ENCODE peak calls at places on chromosome 5, in nine cellular contexts. One of them, this sample, is unnamed.

GRCh38 chr5:68612972-68613371 is 397.4 kb downstream of the PIK3R1 start:
- DNase-seq in cardiac fibroblast: no peak
- DNase-seq in HCT116: no peak
- DNase-seq in endothelial cell: no peak
- DNase-seq in PC-3: no peak
- DNase-seq in omental fat pad: no peak
- DNase-seq in lung: no peak
- DNase-seq in astrocyte of the cerebellum: no peak
- DNase-seq in heart left ventricle: no peak
- DNase-seq in this sample: no peak

GRCh38 chr5:79495311-79495710 is 18.6 kb downstream of the HOMER1 start:
- DNase-seq in cardiac fibroblast: no peak
- DNase-seq in HCT116: no peak
- DNase-seq in endothelial cell: no peak
- DNase-seq in PC-3: peak; percentile 54
- DNase-seq in omental fat pad: no peak
- DNase-seq in lung: no peak
- DNase-seq in astrocyte of the cerebellum: no peak
- DNase-seq in heart left ventricle: no peak
- DNase-seq in this sample: no peak

GRCh38 chr5:133117166-133117929 is 65.5 kb downstream of the HSPA4 start:
- DNase-seq in cardiac fibroblast: no peak
- DNase-seq in HCT116: no peak
- DNase-seq in endothelial cell: no peak
- DNase-seq in PC-3: no peak
- DNase-seq in omental fat pad: no peak
- DNase-seq in lung: no peak
- DNase-seq in astrocyte of the cerebellum: no peak
- DNase-seq in heart left ventricle: no peak
- DNase-seq in this sample: no peak

GRCh38 chr5:108101105-108101504 is 280.8 kb downstream of the FBXL17 start:
- DNase-seq in cardiac fibroblast: peak; percentile 31
- DNase-seq in HCT116: no peak
- DNase-seq in endothelial cell: no peak
- DNase-seq in PC-3: no peak
- DNase-seq in omental fat pad: no peak
- DNase-seq in lung: no peak
- DNase-seq in astrocyte of the cerebellum: no peak
- DNase-seq in heart left ventricle: peak; percentile 40
- DNase-seq in this sample: no peak

GRCh38 chr5:157600252-157600651 is 24.7 kb upstream of the ADAM19 start:
- DNase-seq in cardiac fibroblast: no peak
- DNase-seq in HCT116: no peak
- DNase-seq in endothelial cell: no peak
- DNase-seq in PC-3: no peak
- DNase-seq in omental fat pad: no peak
- DNase-seq in lung: no peak
- DNase-seq in astrocyte of the cerebellum: no peak
- DNase-seq in heart left ventricle: no peak
- DNase-seq in this sample: no peak

GRCh38 chr5:171310816-171311697 is 2.0 kb downstream of the TLX3 start:
- DNase-seq in cardiac fibroblast: peak; percentile 37
- DNase-seq in HCT116: no peak
- DNase-seq in endothelial cell: peak; percentile 36
- DNase-seq in PC-3: peak; percentile 50
- DNase-seq in omental fat pad: no peak
- DNase-seq in lung: no peak
- DNase-seq in astrocyte of the cerebellum: no peak
- DNase-seq in heart left ventricle: no peak
- DNase-seq in this sample: no peak

GRCh38 chr5:66164044-66164790 is 20.1 kb downstream of the SREK1 start:
- DNase-seq in cardiac fibroblast: no peak
- DNase-seq in HCT116: no peak
- DNase-seq in endothelial cell: no peak
- DNase-seq in PC-3: no peak
- DNase-seq in omental fat pad: no peak
- DNase-seq in lung: no peak
- DNase-seq in astrocyte of the cerebellum: no peak
- DNase-seq in heart left ventricle: no peak
- DNase-seq in this sample: no peak

GRCh38 chr5:95641803-95642220 is 4.8 kb upstream of the RFESD start:
- DNase-seq in cardiac fibroblast: peak; percentile 80
- DNase-seq in HCT116: no peak
- DNase-seq in endothelial cell: no peak
- DNase-seq in PC-3: no peak
- DNase-seq in omental fat pad: no peak
- DNase-seq in lung: peak; percentile 54
- DNase-seq in astrocyte of the cerebellum: no peak
- DNase-seq in heart left ventricle: no peak
- DNase-seq in this sample: no peak

GRCh38 chr5:57111993-57112392 is 61.9 kb upstream of the GPBP1 start:
- DNase-seq in cardiac fibroblast: no peak
- DNase-seq in HCT116: no peak
- DNase-seq in endothelial cell: no peak
- DNase-seq in PC-3: no peak
- DNase-seq in omental fat pad: no peak
- DNase-seq in lung: no peak
- DNase-seq in astrocyte of the cerebellum: no peak
- DNase-seq in heart left ventricle: no peak
- DNase-seq in this sample: no peak

GRCh38 chr5:111731638-111732037 is 25.4 kb downstream of the NREP start:
- DNase-seq in cardiac fibroblast: no peak
- DNase-seq in HCT116: no peak
- DNase-seq in endothelial cell: no peak
- DNase-seq in PC-3: no peak
- DNase-seq in omental fat pad: no peak
- DNase-seq in lung: no peak
- DNase-seq in astrocyte of the cerebellum: no peak
- DNase-seq in heart left ventricle: no peak
- DNase-seq in this sample: no peak

GRCh38 chr5:103216137-103216536 is 42.4 kb upstream of the MACIR start:
- DNase-seq in cardiac fibroblast: peak; percentile 59
- DNase-seq in HCT116: no peak
- DNase-seq in endothelial cell: no peak
- DNase-seq in PC-3: no peak
- DNase-seq in omental fat pad: no peak
- DNase-seq in lung: no peak
- DNase-seq in astrocyte of the cerebellum: no peak
- DNase-seq in heart left ventricle: no peak
- DNase-seq in this sample: no peak

GRCh38 chr5:143011621-143012020 is 241.4 kb downstream of the ARHGAP26 start:
- DNase-seq in cardiac fibroblast: peak; percentile 85
- DNase-seq in HCT116: no peak
- DNase-seq in endothelial cell: no peak
- DNase-seq in PC-3: no peak
- DNase-seq in omental fat pad: no peak
- DNase-seq in lung: no peak
- DNase-seq in astrocyte of the cerebellum: peak; percentile 44
- DNase-seq in heart left ventricle: no peak
- DNase-seq in this sample: no peak

DNA sequence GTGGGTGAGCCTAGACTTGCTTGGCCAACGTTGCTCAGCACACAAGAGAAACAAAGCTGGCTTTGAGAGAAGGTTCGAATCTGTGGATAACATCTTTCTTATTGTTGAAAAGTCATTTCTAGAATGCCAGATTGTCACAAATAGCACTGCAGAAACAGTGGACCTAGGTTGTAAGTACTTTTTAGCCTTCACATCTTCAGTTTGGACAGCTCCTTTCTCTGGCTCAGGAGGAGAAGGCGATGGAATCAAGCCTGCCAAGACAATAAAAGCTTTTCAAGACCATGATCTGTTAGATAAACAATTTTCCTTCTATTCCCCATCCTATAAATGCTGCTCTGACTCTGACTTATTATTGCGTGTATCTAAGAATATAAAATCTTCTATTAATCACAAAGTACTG is 615.1 kb upstream of the SEMA6A start:
- DNase-seq in cardiac fibroblast: no peak
- DNase-seq in HCT116: no peak
- DNase-seq in endothelial cell: no peak
- DNase-seq in PC-3: no peak
- DNase-seq in omental fat pad: no peak
- DNase-seq in lung: no peak
- DNase-seq in astrocyte of the cerebellum: no peak
- DNase-seq in heart left ventricle: no peak
- DNase-seq in this sample: no peak
- TF ChIP-seq CTCF in cardiac fibroblast: no peak
- TF ChIP-seq CTCF in HCT116: no peak
- TF ChIP-seq CTCF in endothelial cell: no peak
- TF ChIP-seq CTCF in PC-3: no peak
- TF ChIP-seq CTCF in omental fat pad: no peak
- TF ChIP-seq CTCF in lung: no peak
- TF ChIP-seq CTCF in astrocyte of the cerebellum: no peak
- TF ChIP-seq CTCF in heart left ventricle: no peak
- TF ChIP-seq CTCF in this sample: no peak

GRCh38 chr5:173238312-173239232 is 3.6 kb upstream of the NKX2-5 start:
- DNase-seq in cardiac fibroblast: no peak
- DNase-seq in HCT116: no peak
- DNase-seq in endothelial cell: peak; percentile 54
- DNase-seq in PC-3: no peak
- DNase-seq in omental fat pad: no peak
- DNase-seq in lung: no peak
- DNase-seq in astrocyte of the cerebellum: no peak
- DNase-seq in heart left ventricle: peak; percentile 29
- DNase-seq in this sample: no peak

GRCh38 chr5:173235499-173236394 is 741 bp upstream of the NKX2-5 start:
- DNase-seq in cardiac fibroblast: no peak
- DNase-seq in HCT116: no peak
- DNase-seq in endothelial cell: no peak
- DNase-seq in PC-3: no peak
- DNase-seq in omental fat pad: no peak
- DNase-seq in lung: no peak
- DNase-seq in astrocyte of the cerebellum: no peak
- DNase-seq in heart left ventricle: peak; percentile 64
- DNase-seq in this sample: no peak

GRCh38 chr5:173236531-173237501 is 1.8 kb upstream of the NKX2-5 start:
- DNase-seq in cardiac fibroblast: no peak
- DNase-seq in HCT116: no peak
- DNase-seq in endothelial cell: no peak
- DNase-seq in PC-3: no peak
- DNase-seq in omental fat pad: no peak
- DNase-seq in lung: no peak
- DNase-seq in astrocyte of the cerebellum: no peak
- DNase-seq in heart left ventricle: peak; percentile 39
- DNase-seq in this sample: no peak

GRCh38 chr5:173239233-173239593 is 4.2 kb upstream of the NKX2-5 start:
- DNase-seq in cardiac fibroblast: no peak
- DNase-seq in HCT116: no peak
- DNase-seq in endothelial cell: no peak
- DNase-seq in PC-3: no peak
- DNase-seq in omental fat pad: no peak
- DNase-seq in lung: no peak
- DNase-seq in astrocyte of the cerebellum: no peak
- DNase-seq in heart left ventricle: no peak
- DNase-seq in this sample: no peak

GRCh38 chr5:173237821-173238220 is 2.8 kb upstream of the NKX2-5 start:
- DNase-seq in cardiac fibroblast: no peak
- DNase-seq in HCT116: no peak
- DNase-seq in endothelial cell: no peak
- DNase-seq in PC-3: no peak
- DNase-seq in omental fat pad: no peak
- DNase-seq in lung: no peak
- DNase-seq in astrocyte of the cerebellum: no peak
- DNase-seq in heart left ventricle: no peak
- DNase-seq in this sample: no peak
- TF ChIP-seq CTCF in cardiac fibroblast: no peak
- TF ChIP-seq CTCF in HCT116: no peak
- TF ChIP-seq CTCF in endothelial cell: no peak
- TF ChIP-seq CTCF in PC-3: no peak
- TF ChIP-seq CTCF in omental fat pad: no peak
- TF ChIP-seq CTCF in lung: no peak
- TF ChIP-seq CTCF in astrocyte of the cerebellum: no peak
- TF ChIP-seq CTCF in heart left ventricle: no peak
- TF ChIP-seq CTCF in this sample: no peak

GRCh38 chr5:61624553-61624952 is 292.5 kb downstream of the ZSWIM6 start:
- DNase-seq in cardiac fibroblast: no peak
- DNase-seq in HCT116: no peak
- DNase-seq in endothelial cell: no peak
- DNase-seq in PC-3: no peak
- DNase-seq in omental fat pad: no peak
- DNase-seq in lung: no peak
- DNase-seq in astrocyte of the cerebellum: no peak
- DNase-seq in heart left ventricle: no peak
- DNase-seq in this sample: no peak

GRCh38 chr5:61625682-61626620 is 293.9 kb downstream of the ZSWIM6 start:
- DNase-seq in cardiac fibroblast: peak; percentile 18
- DNase-seq in HCT116: no peak
- DNase-seq in endothelial cell: peak; percentile 70
- DNase-seq in PC-3: no peak
- DNase-seq in omental fat pad: no peak
- DNase-seq in lung: peak; percentile 80
- DNase-seq in astrocyte of the cerebellum: no peak
- DNase-seq in heart left ventricle: peak; percentile 91
- DNase-seq in this sample: peak; percentile 44

GRCh38 chr5:61620660-61621650 is 288.9 kb downstream of the ZSWIM6 start:
- DNase-seq in cardiac fibroblast: no peak
- DNase-seq in HCT116: no peak
- DNase-seq in endothelial cell: no peak
- DNase-seq in PC-3: no peak
- DNase-seq in omental fat pad: no peak
- DNase-seq in lung: no peak
- DNase-seq in astrocyte of the cerebellum: no peak
- DNase-seq in heart left ventricle: peak; percentile 28
- DNase-seq in this sample: no peak

GRCh38 chr5:61624966-61625681 is 293.1 kb downstream of the ZSWIM6 start:
- DNase-seq in cardiac fibroblast: no peak
- DNase-seq in HCT116: no peak
- DNase-seq in endothelial cell: no peak
- DNase-seq in PC-3: no peak
- DNase-seq in omental fat pad: no peak
- DNase-seq in lung: no peak
- DNase-seq in astrocyte of the cerebellum: no peak
- DNase-seq in heart left ventricle: no peak
- DNase-seq in this sample: no peak

GRCh38 chr5:61623401-61624069 is 291.5 kb downstream of the ZSWIM6 start:
- DNase-seq in cardiac fibroblast: peak; percentile 16
- DNase-seq in HCT116: no peak
- DNase-seq in endothelial cell: peak; percentile 54
- DNase-seq in PC-3: no peak
- DNase-seq in omental fat pad: no peak
- DNase-seq in lung: no peak
- DNase-seq in astrocyte of the cerebellum: no peak
- DNase-seq in heart left ventricle: no peak
- DNase-seq in this sample: no peak
- TF ChIP-seq CTCF in cardiac fibroblast: no peak
- TF ChIP-seq CTCF in HCT116: peak; percentile 53
- TF ChIP-seq CTCF in endothelial cell: no peak
- TF ChIP-seq CTCF in PC-3: no peak
- TF ChIP-seq CTCF in omental fat pad: no peak
- TF ChIP-seq CTCF in lung: no peak
- TF ChIP-seq CTCF in astrocyte of the cerebellum: peak; percentile 32
- TF ChIP-seq CTCF in heart left ventricle: peak; percentile 20
- TF ChIP-seq CTCF in this sample: no peak

DNA sequence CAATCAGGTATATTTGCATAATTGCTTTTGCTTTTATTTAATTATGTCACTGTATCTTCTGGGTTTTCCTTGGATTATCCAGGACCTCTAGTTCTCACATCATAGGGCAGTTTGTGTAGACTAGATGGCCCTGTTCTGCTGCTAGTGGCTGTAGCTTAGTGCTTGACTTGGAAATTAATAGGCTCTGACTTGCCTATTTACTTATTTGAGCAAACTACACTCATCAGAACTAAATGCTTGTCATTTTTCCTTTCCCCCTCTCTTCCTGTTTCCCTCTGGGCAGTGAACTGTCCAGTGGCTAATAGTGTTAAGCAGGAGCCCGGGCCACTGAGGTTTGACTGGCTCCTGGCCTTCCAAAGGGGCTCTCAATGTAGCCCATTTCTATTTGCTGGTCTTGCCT is 135.7 kb downstream of the MAN2A1 start:
- DNase-seq in cardiac fibroblast: peak; percentile 44
- DNase-seq in HCT116: no peak
- DNase-seq in endothelial cell: no peak
- DNase-seq in PC-3: peak; percentile 94
- DNase-seq in omental fat pad: no peak
- DNase-seq in lung: no peak
- DNase-seq in astrocyte of the cerebellum: no peak
- DNase-seq in heart left ventricle: no peak
- DNase-seq in this sample: no peak
- TF ChIP-seq CTCF in cardiac fibroblast: no peak
- TF ChIP-seq CTCF in HCT116: no peak
- TF ChIP-seq CTCF in endothelial cell: no peak
- TF ChIP-seq CTCF in PC-3: no peak
- TF ChIP-seq CTCF in omental fat pad: no peak
- TF ChIP-seq CTCF in lung: no peak
- TF ChIP-seq CTCF in astrocyte of the cerebellum: no peak
- TF ChIP-seq CTCF in heart left ventricle: no peak
- TF ChIP-seq CTCF in this sample: no peak

This sample was measured in natural killer cell.